ENCODE peak calls at places on chromosome 20, in five cellular contexts. J is fibroblast of lung, B is mucosa of descending colon, T is psoas muscle, V is IMR-90. E is an unnamed sample.
A peak's percentile ranks its signal among the peaks of the same experiment; 100 is the strongest.

GRCh38 chr20:64056889-64057627 is 5.9 kb upstream of the TCEA2 start:
- DNase-seq in T (no peak), J (no peak), V (no peak), B (no peak), E (peak; percentile 69)

GRCh38 chr20:24470031-24470781 is 777 bp downstream of the SYNDIG1 start:
- DNase-seq in V (no peak), J (peak; percentile 14), B (no peak), T (no peak), E (no peak)

GRCh38 chr20:63664861-63665594 is 6.9 kb downstream of the RTEL1 start:
- DNase-seq in B (no peak), V (no peak), J (peak; percentile 63), T (no peak), E (no peak)

GRCh38 chr20:9555781-9556180 is 41.4 kb downstream of the LAMP5 start:
- DNase-seq in J (no peak), T (no peak), B (no peak), V (peak; percentile 31), E (no peak)

GRCh38 chr20:9359561-9360308 is 154.7 kb upstream of the LAMP5 start:
- DNase-seq in V (peak; percentile 70), T (peak; percentile 26), B (peak; percentile 81), J (peak; percentile 82), E (peak; percentile 2)

GRCh38 chr20:35575958-35576357 is 34.1 kb downstream of the ERGIC3 start:
- DNase-seq in V (no peak), J (no peak), T (no peak), B (peak; percentile 97), E (no peak)

GRCh38 chr20:856361-856775 is 22.9 kb downstream of the FAM110A start:
- DNase-seq in V (peak; percentile 54), B (no peak), T (no peak), J (peak; percentile 51), E (no peak)

GRCh38 chr20:48605364-48606116 is 222.3 kb downstream of the PREX1 start:
- DNase-seq in B (no peak), V (no peak), T (no peak), J (no peak), E (no peak)

GRCh38 chr20:47318596-47319516 is 37.6 kb downstream of the ZMYND8 start:
- DNase-seq in T (peak; percentile 83), V (peak; percentile 69), J (peak; percentile 89), B (peak; percentile 76), E (no peak)

DNA sequence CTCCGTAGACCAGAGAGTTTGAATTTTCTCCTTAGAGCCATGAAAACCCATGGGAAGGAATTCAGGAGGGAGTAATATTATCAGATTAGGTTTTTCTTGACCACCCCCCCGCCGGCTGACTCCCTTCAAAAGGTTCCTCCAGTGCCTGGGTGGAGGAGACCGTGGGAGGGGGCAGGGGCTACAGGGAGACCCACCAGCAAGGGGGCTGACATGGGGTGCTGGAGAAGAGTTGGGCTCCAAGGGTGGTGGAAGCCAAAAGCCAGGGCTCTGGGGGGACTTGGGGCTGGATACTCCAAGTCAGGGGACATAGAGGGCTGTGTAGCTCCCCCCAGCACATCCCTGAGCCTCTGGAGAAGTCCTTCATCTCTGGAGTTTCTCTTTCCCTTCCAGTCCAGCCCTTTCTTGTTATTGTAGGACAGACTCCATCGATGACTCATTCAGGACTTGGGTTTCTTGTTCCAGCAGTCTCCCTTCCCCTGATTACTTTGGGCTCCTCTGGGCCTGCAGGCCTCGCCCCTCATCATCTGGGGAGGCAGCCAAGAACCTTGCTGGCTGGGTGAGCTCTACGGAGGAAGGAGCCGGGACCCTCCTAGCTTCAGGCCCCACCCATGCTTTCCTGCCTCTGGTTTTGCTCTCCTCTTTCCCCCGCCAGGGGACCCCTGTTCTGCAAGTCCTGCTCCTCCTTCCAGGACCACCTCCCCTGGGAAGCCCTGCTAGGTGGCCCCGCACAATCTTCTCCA is 10.5 kb upstream of the KIAA1755 start:
- DNase-seq in V (peak; percentile 99), B (no peak), T (peak; percentile 60), J (peak; percentile 99), E (no peak)
- TF ChIP-seq CTCF in V (no peak), B (no peak), T (no peak), J (no peak), E (no peak)

DNA sequence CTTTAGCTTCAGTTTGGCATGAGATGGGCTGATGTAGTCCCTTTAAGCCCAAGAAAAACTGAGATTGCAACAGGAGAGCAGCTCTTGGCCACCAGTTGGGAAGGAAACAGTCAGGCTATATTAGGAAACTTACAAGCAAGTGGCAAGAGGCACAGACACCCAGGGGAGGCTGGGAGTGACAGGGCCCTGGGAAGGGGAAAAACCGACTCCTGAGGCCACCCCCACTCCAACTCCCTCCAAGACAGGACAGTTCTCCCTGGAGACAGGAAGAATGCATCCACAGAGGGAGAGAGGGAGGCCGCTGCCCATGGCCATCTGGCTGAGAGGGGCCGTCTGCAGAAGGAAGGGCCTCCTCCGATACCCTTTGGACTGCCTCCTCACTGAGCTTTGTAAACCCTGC is 20.5 kb downstream of the JPH2 start:
- DNase-seq in J (no peak), B (no peak), V (peak; percentile 12), T (peak; percentile 64), E (no peak)
- H3K4me3 ChIP-seq in J (no peak overlapping the region), B (no peak overlapping the region), V (no peak overlapping the region), T (peak overlapping the region; percentile 38), E (no peak overlapping the region)

GRCh38 chr20:4855097-4855496 is 133.4 kb downstream of the PRND start:
- DNase-seq in V (no peak), T (no peak), J (no peak), B (no peak), E (no peak)

GRCh38 chr20:4853787-4854295 is 132.1 kb downstream of the PRND start:
- DNase-seq in J (no peak), B (no peak), V (no peak), T (no peak), E (no peak)

GRCh38 chr20:4854502-4854901 is 132.8 kb downstream of the PRND start:
- DNase-seq in V (no peak), T (no peak), B (no peak), J (no peak), E (no peak)

GRCh38 chr20:4856022-4856755 is 134.5 kb downstream of the PRND start:
- DNase-seq in V (no peak), T (no peak), J (no peak), B (no peak), E (no peak)

DNA sequence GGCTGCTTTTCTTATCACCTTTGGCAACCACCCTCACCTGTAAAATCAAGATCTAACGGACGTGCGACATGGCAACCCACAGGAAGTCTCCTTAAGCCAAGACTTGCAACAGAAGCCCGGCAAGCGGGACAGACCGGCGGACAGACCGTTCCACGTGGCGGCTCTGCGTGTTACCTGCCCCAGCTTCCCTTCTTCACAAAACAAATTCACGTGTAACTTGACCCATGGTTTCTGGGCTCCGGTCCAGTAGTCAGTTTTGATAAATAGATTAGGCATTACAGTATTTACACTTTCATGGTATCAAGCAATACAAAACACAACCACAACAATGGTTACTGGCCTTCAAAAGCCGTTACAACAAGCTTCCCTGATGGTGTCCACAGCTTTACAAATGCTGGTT is 133.8 kb downstream of the PRND start:
- DNase-seq in T (no peak), V (no peak), J (no peak), B (no peak), E (no peak)
- H3K36me3 ChIP-seq in T (peaks cover 49% of the 10 kb centered on the region), V (peaks cover 42% of the 10 kb centered on the region), J (peaks cover 3% of the 10 kb centered on the region), B (no peaks in the 10 kb centered on the region), E (peaks cover 8% of the 10 kb centered on the region)

GRCh38 chr20:57651977-57652864 is 32.0 kb upstream of the ZBP1 start:
- DNase-seq in V (no peak), J (no peak), T (no peak), B (no peak), E (no peak)

GRCh38 chr20:57653546-57653900 is 33.3 kb upstream of the ZBP1 start:
- DNase-seq in B (no peak), V (no peak), T (no peak), J (no peak), E (no peak)

GRCh38 chr20:57653910-57654309 is 33.7 kb upstream of the ZBP1 start:
- DNase-seq in J (no peak), B (no peak), T (no peak), V (no peak), E (no peak)

GRCh38 chr20:57654363-57654997 is 34.3 kb upstream of the ZBP1 start:
- DNase-seq in J (peak; percentile 66), T (peak; percentile 26), V (peak; percentile 55), B (peak; percentile 75), E (no peak)

DNA sequence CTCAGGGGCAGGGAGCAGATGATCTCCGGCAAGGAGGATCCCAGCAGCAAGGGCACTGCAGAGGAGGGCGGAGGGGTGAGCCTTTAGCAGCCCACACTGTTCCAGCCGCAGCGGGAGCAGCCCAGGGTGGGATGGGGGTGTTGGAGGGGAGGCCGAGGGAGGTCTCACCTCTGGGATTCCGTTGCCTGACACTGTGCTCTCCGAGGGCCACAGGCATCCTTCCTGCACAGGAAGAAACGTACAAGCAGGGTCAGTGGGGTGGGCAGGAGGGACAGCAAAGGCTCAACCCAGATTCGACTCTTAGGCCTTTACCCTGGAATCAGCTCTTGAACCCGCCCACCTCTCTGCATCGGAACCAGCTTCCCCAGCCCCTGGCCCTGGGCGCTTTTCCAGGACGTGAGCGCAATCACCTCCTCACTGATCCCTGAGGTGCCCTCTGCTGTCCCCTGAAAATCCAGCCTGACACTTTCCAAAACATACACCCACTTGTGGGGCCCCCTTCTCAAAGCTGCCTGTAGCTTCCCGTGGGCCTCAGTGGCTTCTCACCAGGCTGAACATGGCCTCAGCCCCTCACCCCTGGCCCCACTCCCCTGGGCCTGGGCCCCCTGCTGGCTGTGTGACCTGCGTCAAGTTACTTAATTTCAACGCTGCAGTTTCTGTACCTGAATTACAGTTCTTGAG is 32.8 kb upstream of the ZBP1 start:
- DNase-seq in T (no peak), J (no peak), V (no peak), B (no peak), E (no peak)
- TF ChIP-seq CTCF in T (no peak), J (no peak), V (no peak), B (no peak), E (peak; percentile 47)

GRCh38 chr20:17593902-17594301 is 24.0 kb downstream of the DSTN start:
- DNase-seq in B (no peak), J (no peak), T (no peak), V (no peak), E (no peak)

GRCh38 chr20:17590245-17590644 is 20.4 kb downstream of the DSTN start:
- DNase-seq in V (no peak), T (no peak), B (no peak), J (no peak), E (no peak)

GRCh38 chr20:17598013-17598550 is 28.2 kb downstream of the DSTN start:
- DNase-seq in V (no peak), J (no peak), T (no peak), B (no peak), E (no peak)

GRCh38 chr20:17595846-17596245 is 26.0 kb downstream of the DSTN start:
- DNase-seq in J (no peak), T (no peak), V (no peak), B (no peak), E (no peak)

DNA sequence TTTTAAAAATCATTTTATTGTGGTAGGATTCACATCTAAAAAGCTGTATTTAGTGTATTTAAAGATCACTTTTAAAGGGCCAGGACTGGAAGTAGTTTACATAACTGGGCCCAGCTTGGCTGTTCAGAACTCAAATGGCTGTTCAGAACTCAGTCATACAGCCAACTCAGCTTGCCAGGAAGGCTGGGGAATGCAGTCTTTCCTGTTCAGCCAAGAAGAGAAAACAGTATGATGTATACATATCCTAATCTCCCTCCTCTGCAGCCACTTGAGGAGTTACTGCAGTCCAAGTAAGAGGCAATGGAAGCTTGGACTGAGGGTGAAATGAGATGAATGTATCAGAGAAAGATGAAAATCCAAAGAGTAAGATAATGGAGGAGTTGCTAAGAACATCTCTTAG is 24.6 kb downstream of the DSTN start:
- DNase-seq in B (peak; percentile 52), J (peak; percentile 69), V (peak; percentile 87), T (no peak), E (no peak)
- H3K4me3 ChIP-seq in B (no peak overlapping the region), J (no peak overlapping the region), V (no peak overlapping the region), T (no peak overlapping the region), E (no peak overlapping the region)